ENCODE peak calls at places on chromosomes 16 and 17, in seven cellular contexts. One of them, this sample, is unnamed.
A peak's percentile ranks its signal among the peaks of the same experiment; 100 is the strongest.

GRCh38 chr17:2594657-2595085 is 1.2 kb downstream of the PAFAH1B1 start:
- DNase-seq in CD8-positive, alpha-beta memory T cell: no peak
- DNase-seq in adrenal gland: no peak
- DNase-seq in breast epithelium: no peak
- DNase-seq in NB4: no peak
- DNase-seq in spleen: no peak
- DNase-seq in AG09309: no peak
- DNase-seq in this sample: no peak

GRCh38 chr16:53565300-53565699 is 62.3 kb upstream of the AKTIP start:
- DNase-seq in CD8-positive, alpha-beta memory T cell: no peak
- DNase-seq in adrenal gland: no peak
- DNase-seq in breast epithelium: no peak
- DNase-seq in NB4: no peak
- DNase-seq in spleen: no peak
- DNase-seq in AG09309: no peak
- DNase-seq in this sample: no peak

GRCh38 chr17:73976676-73977521 is 226.6 kb upstream of the RPL38 start:
- DNase-seq in CD8-positive, alpha-beta memory T cell: no peak
- DNase-seq in adrenal gland: no peak
- DNase-seq in breast epithelium: no peak
- DNase-seq in NB4: no peak
- DNase-seq in spleen: no peak
- DNase-seq in AG09309: no peak
- DNase-seq in this sample: no peak

GRCh38 chr17:66190738-66191606 is 961 bp downstream of the CEP112 start:
- DNase-seq in CD8-positive, alpha-beta memory T cell: no peak
- DNase-seq in adrenal gland: no peak
- DNase-seq in breast epithelium: no peak
- DNase-seq in NB4: no peak
- DNase-seq in spleen: no peak
- DNase-seq in AG09309: no peak
- DNase-seq in this sample: no peak

GRCh38 chr17:66855204-66855603 is 20.3 kb downstream of the CACNG5 start:
- DNase-seq in CD8-positive, alpha-beta memory T cell: no peak
- DNase-seq in adrenal gland: no peak
- DNase-seq in breast epithelium: no peak
- DNase-seq in NB4: peak; percentile 7
- DNase-seq in spleen: no peak
- DNase-seq in AG09309: no peak
- DNase-seq in this sample: no peak

GRCh38 chr17:19747159-19747719 is 859 bp downstream of the ALDH3A1 start:
- DNase-seq in CD8-positive, alpha-beta memory T cell: no peak
- DNase-seq in adrenal gland: no peak
- DNase-seq in breast epithelium: no peak
- DNase-seq in NB4: no peak
- DNase-seq in spleen: no peak
- DNase-seq in AG09309: no peak
- DNase-seq in this sample: no peak

GRCh38 chr16:23249830-23250229 is 52.3 kb upstream of the SCNN1B start:
- DNase-seq in CD8-positive, alpha-beta memory T cell: no peak
- DNase-seq in adrenal gland: no peak
- DNase-seq in breast epithelium: no peak
- DNase-seq in NB4: no peak
- DNase-seq in spleen: no peak
- DNase-seq in AG09309: no peak
- DNase-seq in this sample: no peak

GRCh38 chr17:61536417-61536955 is 54.5 kb downstream of the NACA2 start:
- DNase-seq in CD8-positive, alpha-beta memory T cell: no peak
- DNase-seq in adrenal gland: no peak
- DNase-seq in breast epithelium: no peak
- DNase-seq in NB4: no peak
- DNase-seq in spleen: no peak
- DNase-seq in AG09309: no peak
- DNase-seq in this sample: no peak

GRCh38 chr17:77328823-77329740 is 188.3 kb downstream of the SEC14L1 start:
- DNase-seq in CD8-positive, alpha-beta memory T cell: no peak
- DNase-seq in adrenal gland: peak; percentile 7
- DNase-seq in breast epithelium: peak; percentile 41
- DNase-seq in NB4: no peak
- DNase-seq in spleen: peak; percentile 72
- DNase-seq in AG09309: no peak
- DNase-seq in this sample: no peak

GRCh38 chr17:31535581-31535981 is 144.1 kb downstream of the RAB11FIP4 start:
- DNase-seq in CD8-positive, alpha-beta memory T cell: no peak
- DNase-seq in adrenal gland: no peak
- DNase-seq in breast epithelium: no peak
- DNase-seq in NB4: no peak
- DNase-seq in spleen: peak; percentile 88
- DNase-seq in AG09309: no peak
- DNase-seq in this sample: peak; percentile 76

GRCh38 chr16:89038221-89038721 is 55.4 kb upstream of the ACSF3 start:
- DNase-seq in CD8-positive, alpha-beta memory T cell: no peak
- DNase-seq in adrenal gland: no peak
- DNase-seq in breast epithelium: no peak
- DNase-seq in NB4: no peak
- DNase-seq in spleen: peak; percentile 36
- DNase-seq in AG09309: no peak
- DNase-seq in this sample: no peak

DNA sequence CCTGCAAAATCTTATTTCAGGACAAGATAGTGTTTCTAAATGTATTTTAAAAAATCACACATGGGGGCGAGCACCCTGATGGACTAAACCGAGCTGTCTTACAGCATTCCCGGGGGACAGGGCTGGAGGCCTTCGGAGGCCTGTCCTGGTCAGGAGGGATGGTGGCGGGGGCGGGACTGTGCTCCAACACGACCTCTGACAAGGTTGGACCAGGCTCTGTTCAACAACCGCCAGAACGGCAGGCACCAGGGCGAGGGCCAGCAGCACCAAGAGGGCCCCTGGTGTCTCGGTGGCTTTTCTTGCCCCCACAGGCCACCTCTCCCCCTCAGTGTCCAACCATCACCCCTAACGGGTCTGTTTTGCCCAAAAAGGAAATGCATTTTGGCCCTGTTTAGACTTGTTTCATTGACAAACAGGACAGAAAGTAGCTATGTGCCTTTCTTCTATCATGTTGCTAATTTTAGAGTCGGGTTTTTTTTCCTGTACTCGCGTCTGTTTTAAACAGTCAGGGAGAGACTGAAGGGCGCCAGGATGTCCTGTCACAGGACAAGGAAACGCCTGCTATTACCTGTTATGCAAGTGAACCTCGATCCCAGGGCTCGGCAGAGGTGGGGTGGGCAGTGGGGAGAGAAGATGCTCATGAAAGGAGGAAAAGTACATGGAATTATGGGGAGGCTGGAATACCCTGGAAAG is 11.7 kb downstream of the TMEM204 start:
- DNase-seq in CD8-positive, alpha-beta memory T cell: no peak
- DNase-seq in adrenal gland: no peak
- DNase-seq in breast epithelium: no peak
- DNase-seq in NB4: no peak
- DNase-seq in spleen: no peak
- DNase-seq in AG09309: no peak
- DNase-seq in this sample: no peak
- H3K4me3 ChIP-seq in CD8-positive, alpha-beta memory T cell: no peak overlapping the region
- H3K4me3 ChIP-seq in adrenal gland: no peak overlapping the region
- H3K4me3 ChIP-seq in breast epithelium: no peak overlapping the region
- H3K4me3 ChIP-seq in NB4: no peak overlapping the region
- H3K4me3 ChIP-seq in spleen: no peak overlapping the region
- H3K4me3 ChIP-seq in AG09309: no peak overlapping the region
- H3K4me3 ChIP-seq in this sample: no peak overlapping the region

DNA sequence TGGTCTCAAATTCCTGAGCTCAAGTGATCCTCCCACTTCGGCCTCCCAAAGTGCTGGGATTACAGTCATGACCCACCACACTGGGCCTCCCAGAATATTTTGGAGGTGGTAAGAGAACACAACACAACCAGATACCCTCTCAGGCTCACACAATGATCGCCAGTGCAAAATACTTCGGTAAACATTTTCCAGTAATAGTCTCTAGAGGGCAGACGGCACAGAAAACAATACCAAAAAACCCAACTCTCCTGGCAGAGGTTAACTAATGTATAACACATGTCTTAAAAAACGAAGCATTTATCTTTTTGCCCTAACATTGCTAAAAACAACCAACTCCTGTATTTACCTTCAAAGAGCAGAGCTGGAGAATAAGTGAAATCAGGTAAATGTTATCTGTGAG is 10.5 kb downstream of the NUFIP2 start:
- DNase-seq in CD8-positive, alpha-beta memory T cell: no peak
- DNase-seq in adrenal gland: no peak
- DNase-seq in breast epithelium: no peak
- DNase-seq in NB4: no peak
- DNase-seq in spleen: no peak
- DNase-seq in AG09309: no peak
- DNase-seq in this sample: no peak
- H3K4me3 ChIP-seq in CD8-positive, alpha-beta memory T cell: no peak overlapping the region
- H3K4me3 ChIP-seq in adrenal gland: no peak overlapping the region
- H3K4me3 ChIP-seq in breast epithelium: no peak overlapping the region
- H3K4me3 ChIP-seq in NB4: peak overlapping the region; percentile 51
- H3K4me3 ChIP-seq in spleen: no peak overlapping the region
- H3K4me3 ChIP-seq in AG09309: no peak overlapping the region
- H3K4me3 ChIP-seq in this sample: no peak overlapping the region

DNA sequence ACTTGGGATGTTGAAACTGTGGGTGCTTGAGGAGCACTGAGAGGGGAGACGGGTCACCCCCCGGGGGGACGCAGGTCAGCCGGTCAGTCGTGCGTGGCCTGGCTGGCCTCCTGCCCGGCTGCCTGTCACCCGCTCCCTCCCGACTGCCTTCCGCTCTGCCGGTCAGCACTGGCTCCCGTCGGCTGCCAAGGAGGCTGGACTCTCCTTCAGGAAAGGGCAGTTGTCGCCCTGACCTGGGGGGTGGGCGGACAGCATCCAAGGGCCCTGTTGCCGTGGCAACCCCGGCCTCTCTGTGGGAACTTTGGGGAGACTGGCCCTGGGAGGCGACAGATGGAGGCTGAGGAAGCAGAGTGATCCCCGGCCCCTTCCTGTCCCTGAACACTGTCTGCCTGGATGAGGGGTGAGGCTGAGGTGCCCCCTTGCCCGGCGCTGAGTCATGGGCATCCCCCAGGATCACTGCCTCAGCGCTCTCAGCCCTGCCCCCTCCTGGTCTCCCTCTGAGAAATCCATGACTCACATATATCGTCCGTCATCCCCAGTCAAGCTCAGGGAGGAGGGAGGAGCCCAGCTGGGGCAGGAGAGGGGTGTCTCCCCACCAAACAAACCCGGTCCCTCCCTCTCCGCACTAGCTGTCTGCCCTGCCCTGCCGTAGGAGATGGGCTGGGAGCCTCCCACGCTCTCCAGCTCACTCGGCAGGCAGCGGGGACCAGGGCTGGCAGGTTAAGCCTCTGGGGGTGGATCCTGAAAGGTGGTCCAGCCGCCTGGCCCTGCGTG is at the start of gene ADGRG1:
- DNase-seq in CD8-positive, alpha-beta memory T cell: no peak
- DNase-seq in adrenal gland: peak; percentile 95
- DNase-seq in breast epithelium: no peak
- DNase-seq in NB4: peak; percentile 86
- DNase-seq in spleen: no peak
- DNase-seq in AG09309: peak; percentile 78
- DNase-seq in this sample: no peak
- H3K4me3 ChIP-seq in CD8-positive, alpha-beta memory T cell: peak within 1 kb of the TSS; percentile 13
- H3K4me3 ChIP-seq in adrenal gland: peak within 1 kb of the TSS; percentile 52
- H3K4me3 ChIP-seq in breast epithelium: peak within 1 kb of the TSS; percentile 37
- H3K4me3 ChIP-seq in NB4: no peak within 1 kb of the TSS
- H3K4me3 ChIP-seq in spleen: no peak within 1 kb of the TSS
- H3K4me3 ChIP-seq in AG09309: peak within 1 kb of the TSS; percentile 16
- H3K4me3 ChIP-seq in this sample: no peak within 1 kb of the TSS

GRCh38 chr16:46828943-46829342 is 2.0 kb downstream of the C16orf87 start:
- DNase-seq in CD8-positive, alpha-beta memory T cell: no peak
- DNase-seq in adrenal gland: no peak
- DNase-seq in breast epithelium: no peak
- DNase-seq in NB4: no peak
- DNase-seq in spleen: no peak
- DNase-seq in AG09309: no peak
- DNase-seq in this sample: no peak
- H3K4me3 ChIP-seq in CD8-positive, alpha-beta memory T cell: no peak overlapping the region
- H3K4me3 ChIP-seq in adrenal gland: peak overlapping the region; percentile 94
- H3K4me3 ChIP-seq in breast epithelium: no peak overlapping the region
- H3K4me3 ChIP-seq in NB4: peak overlapping the region; percentile 90
- H3K4me3 ChIP-seq in spleen: no peak overlapping the region
- H3K4me3 ChIP-seq in AG09309: no peak overlapping the region
- H3K4me3 ChIP-seq in this sample: peak overlapping the region; percentile 97

DNA sequence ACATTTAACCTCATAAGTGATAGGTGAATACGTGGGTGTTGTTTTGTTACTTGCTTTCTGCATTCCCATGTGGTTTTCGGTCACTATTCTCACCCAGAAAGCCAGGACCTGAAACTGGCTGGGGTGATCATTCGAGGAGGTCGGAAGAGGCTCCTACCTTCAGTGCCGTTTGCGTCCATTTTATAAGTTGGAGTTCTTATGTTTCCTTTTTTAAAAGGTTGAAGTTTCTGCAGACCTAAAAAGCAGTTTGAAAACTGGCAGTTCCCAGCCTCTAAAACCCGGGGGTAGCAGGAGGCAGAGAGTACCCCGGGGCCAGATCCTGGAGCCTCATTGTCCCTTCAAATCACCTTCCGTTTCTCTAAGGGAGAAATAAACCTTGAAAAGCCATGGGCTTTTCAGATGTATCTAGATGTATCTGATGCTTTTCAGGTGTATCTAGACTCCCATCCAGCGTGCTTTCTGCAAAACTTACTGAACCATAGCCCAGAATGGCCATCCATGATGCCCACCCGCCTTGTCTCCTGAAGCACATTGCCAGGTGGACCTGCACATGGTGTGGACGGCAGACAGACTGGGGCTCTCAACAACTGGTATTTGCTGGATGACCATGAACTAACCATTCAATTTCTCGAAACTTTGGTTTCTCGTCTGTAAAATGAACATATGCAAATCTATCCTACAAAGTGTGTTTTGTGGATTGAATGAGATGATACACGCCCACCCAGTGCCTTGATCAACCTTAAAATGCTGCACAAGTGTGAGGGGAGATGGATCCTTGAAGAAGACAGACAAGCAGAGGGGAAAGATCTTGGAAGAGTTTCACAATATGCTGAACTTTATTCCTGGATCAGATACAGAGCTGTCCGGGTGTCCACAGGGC is 1.3 kb downstream of the NLRC5 start:
- DNase-seq in CD8-positive, alpha-beta memory T cell: no peak
- DNase-seq in adrenal gland: peak; percentile 3
- DNase-seq in breast epithelium: no peak
- DNase-seq in NB4: peak; percentile 49
- DNase-seq in spleen: peak; percentile 71
- DNase-seq in AG09309: no peak
- DNase-seq in this sample: no peak
- H3K4me3 ChIP-seq in CD8-positive, alpha-beta memory T cell: peak overlapping the region; percentile 88
- H3K4me3 ChIP-seq in adrenal gland: peak overlapping the region; percentile 87
- H3K4me3 ChIP-seq in breast epithelium: peak overlapping the region; percentile 76
- H3K4me3 ChIP-seq in NB4: peak overlapping the region; percentile 93
- H3K4me3 ChIP-seq in spleen: peak overlapping the region; percentile 78
- H3K4me3 ChIP-seq in AG09309: peak overlapping the region; percentile 92
- H3K4me3 ChIP-seq in this sample: peak overlapping the region; percentile 72

DNA sequence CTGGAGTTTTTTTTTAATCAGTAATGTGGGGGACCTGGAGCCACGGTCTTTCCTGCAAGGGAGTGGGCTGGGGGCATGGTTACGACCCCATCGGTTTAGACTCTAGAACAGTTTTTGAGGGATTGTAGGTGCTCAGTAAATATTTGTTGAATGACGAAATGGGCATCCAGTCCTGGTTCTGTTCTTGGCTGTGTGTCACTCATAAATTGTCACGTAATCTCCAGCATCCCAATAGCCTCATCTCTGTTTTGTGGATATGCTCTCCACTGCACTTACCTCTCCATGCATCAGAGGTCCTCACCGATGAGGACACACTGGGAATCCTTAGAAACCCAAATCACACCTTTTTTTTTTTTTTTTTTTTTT is 497 bp upstream of the SLC38A7 start:
- DNase-seq in CD8-positive, alpha-beta memory T cell: no peak
- DNase-seq in adrenal gland: no peak
- DNase-seq in breast epithelium: no peak
- DNase-seq in NB4: no peak
- DNase-seq in spleen: no peak
- DNase-seq in AG09309: no peak
- DNase-seq in this sample: no peak
- H3K4me3 ChIP-seq in CD8-positive, alpha-beta memory T cell: peak overlapping the region; percentile 80
- H3K4me3 ChIP-seq in adrenal gland: peak overlapping the region; percentile 76
- H3K4me3 ChIP-seq in breast epithelium: peak overlapping the region; percentile 90
- H3K4me3 ChIP-seq in NB4: no peak overlapping the region
- H3K4me3 ChIP-seq in spleen: peak overlapping the region; percentile 95
- H3K4me3 ChIP-seq in AG09309: no peak overlapping the region
- H3K4me3 ChIP-seq in this sample: peak overlapping the region; percentile 99

This sample was measured in GM12864.